ENCODE peak calls at places on chromosomes 1 and 21, in six cellular contexts. One of them, this sample, is unnamed.

GRCh38 chr1:52590275-52590674 is 11.9 kb upstream of the GPX7 start:
- DNase-seq in HepG2: no peak
- DNase-seq in K562: no peak
- DNase-seq in A549: no peak
- DNase-seq in endothelial cell of umbilical vein: no peak
- DNase-seq in GM12878: no peak
- DNase-seq in this sample: no peak

GRCh38 chr1:184801503-184801902 is 46.8 kb upstream of the EDEM3 start:
- DNase-seq in A549: no peak
- DNase-seq in HepG2: no peak
- DNase-seq in GM12878: no peak
- DNase-seq in K562: no peak
- DNase-seq in endothelial cell of umbilical vein: peak
- DNase-seq in this sample: no peak

GRCh38 chr1:94013331-94013925 is 104.2 kb upstream of the GCLM start:
- DNase-seq in HepG2: no peak
- DNase-seq in K562: no peak
- DNase-seq in A549: no peak
- DNase-seq in endothelial cell of umbilical vein: no peak
- DNase-seq in GM12878: no peak
- DNase-seq in this sample: no peak

GRCh38 chr1:56376188-56376984 is 203.0 kb downstream of the PLPP3 start:
- DNase-seq in HepG2: no peak
- DNase-seq in K562: no peak
- DNase-seq in GM12878: no peak
- DNase-seq in A549: no peak
- DNase-seq in endothelial cell of umbilical vein: peak
- DNase-seq in this sample: no peak

GRCh38 chr1:195851804-195852203 is 756.4 kb downstream of the KCNT2 start:
- DNase-seq in K562: no peak
- DNase-seq in endothelial cell of umbilical vein: no peak
- DNase-seq in A549: no peak
- DNase-seq in HepG2: no peak
- DNase-seq in GM12878: no peak
- DNase-seq in this sample: no peak

GRCh38 chr1:5856246-5856815 is 135.9 kb downstream of the NPHP4 start:
- DNase-seq in HepG2: peak
- DNase-seq in endothelial cell of umbilical vein: peak
- DNase-seq in A549: no peak
- DNase-seq in K562: peak
- DNase-seq in GM12878: no peak
- DNase-seq in this sample: peak

GRCh38 chr21:42219606-42220137 is 732 bp downstream of the ABCG1 start:
- DNase-seq in GM12878: no peak
- DNase-seq in endothelial cell of umbilical vein: no peak
- DNase-seq in A549: no peak
- DNase-seq in K562: no peak
- DNase-seq in HepG2: no peak
- DNase-seq in this sample: no peak

GRCh38 chr1:100184536-100184935 is 6.5 kb upstream of the LRRC39 start:
- DNase-seq in GM12878: peak
- DNase-seq in HepG2: no peak
- DNase-seq in endothelial cell of umbilical vein: no peak
- DNase-seq in A549: no peak
- DNase-seq in K562: peak
- DNase-seq in this sample: peak

GRCh38 chr1:8721681-8722324 is 95.6 kb downstream of the RERE start:
- DNase-seq in GM12878: no peak
- DNase-seq in K562: peak
- DNase-seq in HepG2: no peak
- DNase-seq in endothelial cell of umbilical vein: no peak
- DNase-seq in A549: no peak
- DNase-seq in this sample: no peak

GRCh38 chr1:184487561-184488200 is 100.9 kb downstream of the C1orf21 start:
- DNase-seq in HepG2: no peak
- DNase-seq in GM12878: no peak
- DNase-seq in K562: no peak
- DNase-seq in endothelial cell of umbilical vein: no peak
- DNase-seq in A549: no peak
- DNase-seq in this sample: no peak

GRCh38 chr1:18707696-18708257 is 77.1 kb downstream of the PAX7 start:
- DNase-seq in A549: no peak
- DNase-seq in GM12878: no peak
- DNase-seq in endothelial cell of umbilical vein: no peak
- DNase-seq in HepG2: no peak
- DNase-seq in K562: no peak
- DNase-seq in this sample: no peak

GRCh38 chr1:157136133-157136532 is 2.1 kb downstream of the ETV3 start:
- DNase-seq in endothelial cell of umbilical vein: no peak
- DNase-seq in A549: peak
- DNase-seq in K562: no peak
- DNase-seq in HepG2: peak
- DNase-seq in GM12878: no peak
- DNase-seq in this sample: no peak
- TF ChIP-seq CTCF in endothelial cell of umbilical vein: no peak
- TF ChIP-seq CTCF in A549: no peak
- TF ChIP-seq CTCF in K562: peak
- TF ChIP-seq CTCF in HepG2: peak
- TF ChIP-seq CTCF in GM12878: peak
- TF ChIP-seq CTCF in this sample: no peak

GRCh38 chr1:219582310-219582709 is 30.6 kb downstream of the ZC3H11B start:
- DNase-seq in endothelial cell of umbilical vein: no peak
- DNase-seq in HepG2: no peak
- DNase-seq in K562: no peak
- DNase-seq in A549: no peak
- DNase-seq in GM12878: no peak
- DNase-seq in this sample: peak

GRCh38 chr1:219582865-219583264 is 30.0 kb downstream of the ZC3H11B start:
- DNase-seq in GM12878: no peak
- DNase-seq in K562: no peak
- DNase-seq in HepG2: no peak
- DNase-seq in A549: no peak
- DNase-seq in endothelial cell of umbilical vein: no peak
- DNase-seq in this sample: no peak

GRCh38 chr1:219577331-219577730 is 35.6 kb downstream of the ZC3H11B start:
- DNase-seq in GM12878: no peak
- DNase-seq in K562: no peak
- DNase-seq in A549: no peak
- DNase-seq in endothelial cell of umbilical vein: no peak
- DNase-seq in HepG2: no peak
- DNase-seq in this sample: no peak

GRCh38 chr1:219581344-219581743 is 31.6 kb downstream of the ZC3H11B start:
- DNase-seq in A549: no peak
- DNase-seq in GM12878: no peak
- DNase-seq in K562: no peak
- DNase-seq in HepG2: no peak
- DNase-seq in endothelial cell of umbilical vein: no peak
- DNase-seq in this sample: no peak

GRCh38 chr1:219580019-219580676 is 32.8 kb downstream of the ZC3H11B start:
- DNase-seq in HepG2: no peak
- DNase-seq in K562: no peak
- DNase-seq in GM12878: no peak
- DNase-seq in A549: no peak
- DNase-seq in endothelial cell of umbilical vein: no peak
- DNase-seq in this sample: no peak
- TF ChIP-seq MYC in HepG2: no peak
- TF ChIP-seq MYC in K562: no peak
- TF ChIP-seq MYC in GM12878: no peak
- TF ChIP-seq MYC in A549: no peak
- TF ChIP-seq MYC in endothelial cell of umbilical vein: no peak
- TF ChIP-seq MYC in this sample: no peak

GRCh38 chr1:226236826-226237225 is 13.4 kb downstream of the MIXL1 start:
- DNase-seq in HepG2: no peak
- DNase-seq in GM12878: no peak
- DNase-seq in A549: no peak
- DNase-seq in K562: no peak
- DNase-seq in endothelial cell of umbilical vein: no peak
- DNase-seq in this sample: no peak

GRCh38 chr1:226239421-226239820 is 16.0 kb downstream of the MIXL1 start:
- DNase-seq in A549: no peak
- DNase-seq in HepG2: no peak
- DNase-seq in K562: no peak
- DNase-seq in endothelial cell of umbilical vein: no peak
- DNase-seq in GM12878: no peak
- DNase-seq in this sample: no peak
- TF ChIP-seq POLR2A in A549: no peak
- TF ChIP-seq POLR2A in HepG2: no peak
- TF ChIP-seq POLR2A in K562: no peak
- TF ChIP-seq POLR2A in endothelial cell of umbilical vein: no peak
- TF ChIP-seq POLR2A in GM12878: no peak
- TF ChIP-seq POLR2A in this sample: no peak

GRCh38 chr1:107545056-107545597 is 404.3 kb downstream of the NTNG1 start:
- DNase-seq in A549: no peak
- DNase-seq in HepG2: no peak
- DNase-seq in K562: no peak
- DNase-seq in GM12878: no peak
- DNase-seq in endothelial cell of umbilical vein: no peak
- DNase-seq in this sample: no peak
- TF ChIP-seq CTCF in A549: no peak
- TF ChIP-seq CTCF in HepG2: no peak
- TF ChIP-seq CTCF in K562: no peak
- TF ChIP-seq CTCF in GM12878: no peak
- TF ChIP-seq CTCF in endothelial cell of umbilical vein: no peak
- TF ChIP-seq CTCF in this sample: no peak

This sample was measured in NB4.